ENCODE peak calls at places on chromosome 5, in six cellular contexts. P, D, J, I, R and Y are unnamed samples.
A peak's percentile ranks its signal among the peaks of the same experiment; 100 is the strongest.

GRCh38 chr5:77430726-77431125 is 61.4 kb downstream of the WDR41 start:
- DNase-seq in P (peak; percentile 54), D (no peak), J (no peak), I (no peak), R (no peak), Y (no peak)

GRCh38 chr5:57094753-57095683 is 78.8 kb upstream of the GPBP1 start:
- DNase-seq in P (no peak), D (no peak), J (peak; percentile 4), I (no peak), R (peak; percentile 7), Y (peak; percentile 15)

GRCh38 chr5:12274236-12274635 is 370.0 kb upstream of the CTNND2 start:
- DNase-seq in P (no peak), D (no peak), J (no peak), I (no peak), R (no peak), Y (no peak)

GRCh38 chr5:14097998-14098471 is 45.1 kb upstream of the TRIO start:
- DNase-seq in P (peak; percentile 75), D (no peak), J (no peak), I (peak; percentile 91), R (peak; percentile 38), Y (no peak)

GRCh38 chr5:134592141-134592746 is 40.4 kb downstream of the SAR1B start:
- DNase-seq in P (peak; percentile 51), D (peak; percentile 16), J (no peak), I (peak; percentile 48), R (peak; percentile 38), Y (no peak)

GRCh38 chr5:68456756-68457217 is 241.2 kb downstream of the PIK3R1 start:
- DNase-seq in P (peak; percentile 70), D (peak; percentile 65), J (peak; percentile 28), I (peak; percentile 38), R (peak; percentile 59), Y (no peak)

GRCh38 chr5:90111354-90112070 is 298.0 kb downstream of the CETN3 start:
- DNase-seq in P (peak; percentile 24), D (peak; percentile 59), J (no peak), I (peak; percentile 86), R (peak; percentile 92), Y (no peak)

GRCh38 chr5:146107901-146108300 is 2.5 kb upstream of the PLAC8L1 start:
- DNase-seq in P (peak; percentile 12), D (no peak), J (no peak), I (peak; percentile 40), R (peak; percentile 37), Y (no peak)

GRCh38 chr5:38603691-38604090 is 47.2 kb upstream of the LIFR start:
- DNase-seq in P (peak; percentile 69), D (no peak), J (no peak), I (no peak), R (no peak), Y (no peak)

GRCh38 chr5:176762489-176762888 is 47.9 kb upstream of the UNC5A start:
- DNase-seq in P (no peak), D (no peak), J (no peak), I (no peak), R (no peak), Y (no peak)

GRCh38 chr5:146466521-146467349 is 19.6 kb downstream of the TCERG1 start:
- DNase-seq in P (peak; percentile 13), D (peak; percentile 58), J (no peak), I (peak; percentile 41), R (peak; percentile 50), Y (no peak)

GRCh38 chr5:63613430-63613829 is 348.8 kb downstream of the HTR1A start:
- DNase-seq in P (no peak), D (no peak), J (no peak), I (no peak), R (no peak), Y (no peak)

GRCh38 chr5:53507013-53507412 is 26.6 kb downstream of the FST start:
- DNase-seq in P (no peak), D (no peak), J (no peak), I (no peak), R (no peak), Y (no peak)

GRCh38 chr5:44987026-44987425 is 178.3 kb downstream of the MRPS30 start:
- DNase-seq in P (peak; percentile 25), D (no peak), J (no peak), I (no peak), R (no peak), Y (no peak)

GRCh38 chr5:1312993-1313833 is 18.3 kb upstream of the TERT start:
- DNase-seq in P (no peak), D (no peak), J (no peak), I (no peak), R (no peak), Y (peak; percentile 7)

GRCh38 chr5:95892784-95893354 is 68.8 kb downstream of the ELL2 start:
- DNase-seq in P (peak; percentile 34), D (peak; percentile 51), J (peak; percentile 53), I (peak; percentile 51), R (peak; percentile 64), Y (peak; percentile 47)

GRCh38 chr5:59648949-59649921 is 244.3 kb downstream of the PDE4D start:
- DNase-seq in P (peak; percentile 89), D (peak; percentile 91), J (peak; percentile 88), I (peak; percentile 70), R (peak; percentile 88), Y (peak; percentile 53)

GRCh38 chr5:132008961-132009680 is 2.3 kb downstream of the ACSL6 start:
- DNase-seq in P (no peak), D (no peak), J (no peak), I (no peak), R (no peak), Y (peak; percentile 85)

DNA sequence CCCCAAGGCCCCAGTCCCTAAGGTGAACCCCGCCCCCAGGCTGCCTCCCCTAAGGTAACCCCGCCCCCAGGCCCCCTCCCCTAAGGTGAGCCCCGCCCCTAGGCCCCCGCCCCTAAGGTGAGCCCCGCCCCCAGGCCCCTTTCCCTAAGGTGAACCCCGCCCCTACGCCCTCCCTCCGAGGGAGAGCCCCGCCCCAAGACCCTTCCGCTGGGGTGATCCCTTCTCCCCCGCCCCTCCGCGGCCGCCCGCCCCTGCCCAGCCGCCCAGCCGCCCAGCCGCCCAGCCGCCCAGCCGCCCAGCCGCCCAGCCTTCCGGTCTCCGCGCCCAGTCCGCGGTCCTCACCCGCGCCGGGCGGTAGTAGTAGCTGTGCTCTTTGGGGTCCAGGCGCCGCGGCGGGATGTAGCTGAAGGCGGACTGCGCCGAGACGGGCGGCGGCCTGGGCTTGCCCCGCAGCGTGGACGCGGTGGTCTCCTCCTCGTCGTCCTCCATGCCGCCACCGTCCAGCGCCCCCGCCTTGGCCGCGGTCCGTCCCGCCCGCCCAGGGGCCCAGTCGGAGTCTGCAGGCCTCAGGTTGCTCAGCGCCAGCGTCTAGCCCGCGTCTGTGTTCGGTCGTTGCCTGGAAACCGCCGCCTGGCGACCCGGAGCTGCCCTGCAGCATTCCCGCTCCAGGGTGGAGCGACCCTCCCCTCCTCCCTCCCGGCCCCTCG is at the start of gene CFAP90:
- DNase-seq in P (peak; percentile 62), D (peak; percentile 40), J (peak; percentile 52), I (no peak), R (peak; percentile 60), Y (peak; percentile 94)
- TF ChIP-seq CTCF in P (peak; percentile 15), D (peak; percentile 62), J (peak; percentile 73), I (peak; percentile 37), R (peak; percentile 30), Y (peak; percentile 73)

DNA sequence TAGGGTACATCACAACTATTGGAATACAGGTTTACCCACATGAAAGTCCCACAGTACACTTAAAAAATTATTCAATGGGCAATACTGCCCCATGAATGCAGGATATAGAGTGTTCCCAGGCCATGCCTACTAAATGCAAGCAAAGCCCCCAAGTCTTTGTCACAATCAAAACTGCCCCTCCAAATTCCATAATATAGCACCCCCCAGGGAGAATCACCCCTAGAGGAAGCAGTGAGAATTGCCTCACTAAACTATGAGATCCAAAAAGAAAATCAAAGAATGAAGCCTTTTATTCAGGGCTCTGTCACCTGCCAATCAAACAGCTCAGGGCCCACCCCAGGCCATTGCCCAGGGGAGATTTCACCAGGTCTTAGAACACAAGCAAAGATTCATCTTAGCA is 90.8 kb downstream of the ATPSCKMT start:
- DNase-seq in P (no peak), D (no peak), J (no peak), I (no peak), R (no peak), Y (no peak)
- TF ChIP-seq CTCF in P (no peak), D (no peak), J (peak; percentile 9), I (no peak), R (peak; percentile 8), Y (peak; percentile 20)

GRCh38 chr5:82351754-82352145 is 73.6 kb upstream of the RPS23 start:
- DNase-seq in P (peak; percentile 84), D (peak; percentile 85), J (peak; percentile 70), I (peak; percentile 94), R (peak; percentile 90), Y (no peak)
- TF ChIP-seq CTCF in P (peak; percentile 70), D (peak; percentile 54), J (peak; percentile 67), I (peak; percentile 74), R (peak; percentile 67), Y (peak; percentile 53)

GRCh38 chr5:136028090-136028489 is 698 bp upstream of the TGFBI start:
- DNase-seq in P (no peak), D (no peak), J (no peak), I (no peak), R (no peak), Y (no peak)

GRCh38 chr5:136027316-136027715 is 1.5 kb upstream of the TGFBI start:
- DNase-seq in P (no peak), D (no peak), J (no peak), I (no peak), R (no peak), Y (no peak)

GRCh38 chr5:136030956-136031611 is 2.3 kb downstream of the TGFBI start:
- DNase-seq in P (no peak), D (no peak), J (no peak), I (no peak), R (no peak), Y (no peak)

GRCh38 chr5:136030252-136030651 is 1.5 kb downstream of the TGFBI start:
- DNase-seq in P (no peak), D (no peak), J (no peak), I (no peak), R (no peak), Y (no peak)

DNA sequence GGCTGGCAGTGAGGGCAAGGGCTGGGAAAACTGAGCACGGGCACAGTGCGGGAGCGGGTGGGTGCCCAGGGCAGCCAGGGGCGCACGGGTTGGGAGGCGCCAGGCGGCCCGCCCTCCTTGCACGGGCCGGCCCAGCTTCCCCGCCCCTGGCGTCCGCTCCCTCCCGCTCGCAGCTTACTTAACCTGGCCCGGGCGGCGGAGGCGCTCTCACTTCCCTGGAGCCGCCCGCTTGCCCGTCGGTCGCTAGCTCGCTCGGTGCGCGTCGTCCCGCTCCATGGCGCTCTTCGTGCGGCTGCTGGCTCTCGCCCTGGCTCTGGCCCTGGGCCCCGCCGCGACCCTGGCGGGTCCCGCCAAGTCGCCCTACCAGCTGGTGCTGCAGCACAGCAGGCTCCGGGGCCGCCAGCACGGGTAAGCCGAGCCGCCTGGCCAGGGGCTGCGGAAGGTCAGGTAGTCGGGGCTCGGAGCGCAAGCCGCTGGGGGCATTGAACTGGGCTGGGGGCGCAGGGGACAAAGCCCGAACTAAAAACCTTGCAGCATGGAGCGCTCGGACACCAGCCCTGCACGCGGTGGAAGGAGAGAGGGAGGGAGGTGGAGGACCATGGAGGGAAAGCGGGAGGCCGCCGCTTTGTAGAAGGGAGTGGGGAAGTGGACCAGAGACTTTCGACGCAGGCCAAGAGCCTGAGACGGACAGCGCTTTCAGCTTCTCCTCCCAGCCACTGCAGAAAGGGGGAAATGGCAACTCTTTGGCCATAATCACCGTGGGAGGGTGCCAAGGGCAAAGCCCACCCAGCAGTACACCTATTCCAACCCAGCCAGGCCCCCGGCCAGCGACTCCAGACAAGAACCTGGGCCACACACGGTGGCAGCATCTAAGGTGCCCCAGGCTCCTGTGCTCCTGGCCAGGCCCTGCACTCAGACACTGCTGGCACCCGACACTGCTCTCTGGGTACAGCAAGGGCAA is at the start of gene TGFBI:
- DNase-seq in P (peak; percentile 70), D (peak; percentile 47), J (no peak), I (peak; percentile 50), R (peak; percentile 79), Y (peak; percentile 42)
- TF ChIP-seq CTCF in P (peak; percentile 17), D (peak; percentile 9), J (peak; percentile 16), I (peak; percentile 10), R (no peak), Y (no peak)